ENCODE peak calls at places on chromosomes 5 and 9, in four cellular contexts. One of them, this sample, is unnamed.
A peak's percentile ranks its signal among the peaks of the same experiment; 100 is the strongest.

GRCh38 chr5:169080352-169080938 is 220.5 kb downstream of the SLIT3 start:
- DNase-seq in ovary: no peak
- DNase-seq in tibial nerve: no peak
- DNase-seq in SK-N-SH: no peak
- DNase-seq in this sample: no peak

GRCh38 chr9:79687131-79687447 is 115.3 kb downstream of the TLE4 start:
- DNase-seq in ovary: no peak
- DNase-seq in tibial nerve: no peak
- DNase-seq in SK-N-SH: no peak
- DNase-seq in this sample: no peak

GRCh38 chr9:133115604-133116345 is 5.3 kb downstream of the RALGDS start:
- DNase-seq in ovary: no peak
- DNase-seq in tibial nerve: no peak
- DNase-seq in SK-N-SH: no peak
- DNase-seq in this sample: no peak

GRCh38 chr5:112795944-112796678 is 58.4 kb downstream of the APC start:
- DNase-seq in tibial nerve: no peak
- DNase-seq in ovary: no peak
- DNase-seq in SK-N-SH: no peak
- DNase-seq in this sample: no peak

GRCh38 chr5:91151947-91152346 is 231.2 kb downstream of the ARRDC3 start:
- DNase-seq in SK-N-SH: no peak
- DNase-seq in ovary: no peak
- DNase-seq in tibial nerve: no peak
- DNase-seq in this sample: no peak

GRCh38 chr9:68651280-68651893 is 53.7 kb upstream of the PIP5K1B start:
- DNase-seq in SK-N-SH: no peak
- DNase-seq in tibial nerve: no peak
- DNase-seq in ovary: no peak
- DNase-seq in this sample: no peak

GRCh38 chr5:77957-78804 is 13.8 kb upstream of the PLEKHG4B start:
- DNase-seq in ovary: no peak
- DNase-seq in SK-N-SH: peak; percentile 70
- DNase-seq in tibial nerve: no peak
- DNase-seq in this sample: no peak

GRCh38 chr9:70113403-70114022 is 69.9 kb downstream of the MAMDC2 start:
- DNase-seq in SK-N-SH: peak; percentile 47
- DNase-seq in ovary: peak; percentile 55
- DNase-seq in tibial nerve: peak; percentile 38
- DNase-seq in this sample: no peak

GRCh38 chr5:173340451-173340850 is 12.2 kb upstream of the STC2 start:
- DNase-seq in ovary: no peak
- DNase-seq in tibial nerve: no peak
- DNase-seq in SK-N-SH: no peak
- DNase-seq in this sample: no peak

GRCh38 chr9:131480258-131480657 is 22.5 kb upstream of the POMT1 start:
- DNase-seq in ovary: no peak
- DNase-seq in SK-N-SH: no peak
- DNase-seq in tibial nerve: no peak
- DNase-seq in this sample: no peak

GRCh38 chr5:56090793-56091460 is 96.2 kb upstream of the IL6ST start:
- DNase-seq in tibial nerve: no peak
- DNase-seq in SK-N-SH: no peak
- DNase-seq in ovary: no peak
- DNase-seq in this sample: no peak

GRCh38 chr9:86096382-86096781 is 3.0 kb downstream of the GOLM1 start:
- DNase-seq in tibial nerve: no peak
- DNase-seq in ovary: no peak
- DNase-seq in SK-N-SH: no peak
- DNase-seq in this sample: no peak

GRCh38 chr9:103991698-103992097 is 102.4 kb upstream of the SMC2 start:
- DNase-seq in ovary: no peak
- DNase-seq in tibial nerve: no peak
- DNase-seq in SK-N-SH: no peak
- DNase-seq in this sample: no peak

GRCh38 chr9:103985082-103985481 is 109.0 kb upstream of the SMC2 start:
- DNase-seq in tibial nerve: no peak
- DNase-seq in ovary: no peak
- DNase-seq in SK-N-SH: no peak
- DNase-seq in this sample: no peak

GRCh38 chr9:103992938-103993595 is 101.0 kb upstream of the SMC2 start:
- DNase-seq in tibial nerve: no peak
- DNase-seq in SK-N-SH: no peak
- DNase-seq in ovary: no peak
- DNase-seq in this sample: no peak

GRCh38 chr9:103991001-103991400 is 103.1 kb upstream of the SMC2 start:
- DNase-seq in tibial nerve: no peak
- DNase-seq in SK-N-SH: no peak
- DNase-seq in ovary: no peak
- DNase-seq in this sample: no peak

GRCh38 chr9:103990311-103990710 is 103.8 kb upstream of the SMC2 start:
- DNase-seq in ovary: no peak
- DNase-seq in tibial nerve: no peak
- DNase-seq in SK-N-SH: no peak
- DNase-seq in this sample: no peak
- TF ChIP-seq EP300 in ovary: no peak
- TF ChIP-seq EP300 in tibial nerve: no peak
- TF ChIP-seq EP300 in SK-N-SH: no peak
- TF ChIP-seq EP300 in this sample: no peak

DNA sequence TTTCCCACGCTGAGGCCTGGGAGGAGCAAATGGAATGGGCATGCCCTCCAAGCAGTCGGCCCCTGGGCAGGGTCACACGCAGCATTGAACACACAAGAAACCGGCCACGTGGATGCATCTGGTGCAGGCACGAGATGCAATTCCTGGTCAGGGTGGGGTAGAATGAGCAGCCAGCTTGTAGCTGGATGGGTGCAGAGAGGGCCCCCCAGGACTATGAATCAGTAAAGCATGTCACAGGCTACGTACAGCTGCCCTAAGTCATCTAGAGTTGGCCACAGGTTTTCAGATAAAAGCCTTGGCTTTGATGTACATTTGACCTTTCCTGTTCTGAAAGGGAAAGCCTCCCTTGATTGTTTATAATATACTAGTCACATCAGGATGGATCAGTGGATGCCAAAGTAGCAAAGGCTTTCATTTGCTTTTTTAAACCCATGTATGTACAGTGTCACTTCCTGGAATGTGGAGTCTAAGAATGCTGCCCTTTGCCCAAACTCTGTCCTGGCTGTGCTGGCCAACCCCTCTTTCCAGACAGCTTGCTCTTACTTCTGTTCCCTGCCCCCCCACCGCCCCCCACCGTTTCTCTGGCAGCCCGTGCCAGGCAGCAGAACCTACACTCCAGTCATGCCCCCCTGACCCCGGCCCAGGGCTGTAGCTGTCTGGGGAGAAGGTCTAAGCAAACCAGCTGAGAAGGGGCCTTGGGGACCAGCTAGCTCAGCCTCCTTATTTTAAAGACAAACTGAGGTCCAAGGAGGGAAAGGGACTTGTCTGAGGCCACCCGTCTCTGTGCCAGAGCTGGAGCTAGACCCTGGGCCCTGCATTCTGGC is 169.2 kb downstream of the HSPA4 start:
- DNase-seq in tibial nerve: no peak
- DNase-seq in ovary: no peak
- DNase-seq in SK-N-SH: no peak
- DNase-seq in this sample: no peak
- TF ChIP-seq EP300 in tibial nerve: no peak
- TF ChIP-seq EP300 in ovary: no peak
- TF ChIP-seq EP300 in SK-N-SH: no peak
- TF ChIP-seq EP300 in this sample: no peak

GRCh38 chr5:76099286-76099702 is 16.1 kb downstream of the SV2C start:
- DNase-seq in tibial nerve: no peak
- DNase-seq in ovary: no peak
- DNase-seq in SK-N-SH: no peak
- DNase-seq in this sample: no peak
- TF ChIP-seq EP300 in tibial nerve: no peak
- TF ChIP-seq EP300 in ovary: no peak
- TF ChIP-seq EP300 in SK-N-SH: no peak
- TF ChIP-seq EP300 in this sample: no peak

GRCh38 chr5:72300590-72301339 is 19.3 kb downstream of the MRPS27 start:
- DNase-seq in tibial nerve: no peak
- DNase-seq in ovary: no peak
- DNase-seq in SK-N-SH: no peak
- DNase-seq in this sample: no peak
- TF ChIP-seq EP300 in tibial nerve: no peak
- TF ChIP-seq EP300 in ovary: no peak
- TF ChIP-seq EP300 in SK-N-SH: no peak
- TF ChIP-seq EP300 in this sample: no peak

GRCh38 chr5:126959188-126959587 is 71.2 kb downstream of the MARCHF3 start:
- DNase-seq in tibial nerve: no peak
- DNase-seq in SK-N-SH: no peak
- DNase-seq in ovary: no peak
- DNase-seq in this sample: no peak

GRCh38 chr5:126963822-126964375 is 66.5 kb downstream of the MARCHF3 start:
- DNase-seq in SK-N-SH: no peak
- DNase-seq in ovary: no peak
- DNase-seq in tibial nerve: no peak
- DNase-seq in this sample: no peak

GRCh38 chr5:126961128-126961527 is 69.2 kb downstream of the MARCHF3 start:
- DNase-seq in ovary: no peak
- DNase-seq in SK-N-SH: no peak
- DNase-seq in tibial nerve: no peak
- DNase-seq in this sample: no peak

GRCh38 chr5:126965061-126965475 is 65.3 kb downstream of the MARCHF3 start:
- DNase-seq in SK-N-SH: no peak
- DNase-seq in tibial nerve: no peak
- DNase-seq in ovary: no peak
- DNase-seq in this sample: no peak

GRCh38 chr5:126961702-126962101 is 68.7 kb downstream of the MARCHF3 start:
- DNase-seq in SK-N-SH: no peak
- DNase-seq in tibial nerve: no peak
- DNase-seq in ovary: no peak
- DNase-seq in this sample: no peak
- TF ChIP-seq EP300 in SK-N-SH: no peak
- TF ChIP-seq EP300 in tibial nerve: no peak
- TF ChIP-seq EP300 in ovary: no peak
- TF ChIP-seq EP300 in this sample: no peak

DNA sequence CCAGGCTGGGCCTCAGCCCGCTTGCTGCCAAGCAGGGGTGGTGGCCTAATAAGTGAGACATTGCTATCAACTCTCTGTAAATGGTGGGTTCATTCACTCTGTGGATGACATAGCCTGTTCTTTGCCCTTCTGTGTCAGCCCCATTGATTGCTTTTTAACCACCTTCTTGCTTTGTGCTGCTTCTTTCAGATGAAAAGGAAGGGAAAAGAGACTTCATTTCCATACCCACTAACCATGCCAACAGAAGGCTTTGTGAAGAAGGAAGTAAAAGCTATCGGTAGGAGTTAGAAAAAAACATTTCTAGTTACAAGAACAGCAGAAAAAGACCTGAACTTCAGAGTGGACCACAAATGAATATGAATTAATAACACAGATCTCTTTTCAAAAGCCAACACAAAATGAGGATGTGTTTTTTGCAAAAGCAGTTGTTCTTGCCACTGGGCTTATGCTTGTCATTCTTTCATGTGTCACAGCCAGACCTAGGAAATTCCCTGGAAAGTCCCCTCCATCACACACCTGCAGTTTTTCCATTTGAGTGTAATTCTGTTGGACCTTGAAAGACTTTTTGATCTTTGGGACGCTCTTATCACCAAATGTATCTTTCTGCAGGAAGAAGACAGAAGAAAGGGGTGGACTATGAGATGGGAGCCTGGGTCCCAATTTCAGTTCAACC is 507.8 kb downstream of the CCDC171 start:
- DNase-seq in ovary: no peak
- DNase-seq in SK-N-SH: no peak
- DNase-seq in tibial nerve: no peak
- DNase-seq in this sample: no peak
- TF ChIP-seq EP300 in ovary: no peak
- TF ChIP-seq EP300 in SK-N-SH: no peak
- TF ChIP-seq EP300 in tibial nerve: no peak
- TF ChIP-seq EP300 in this sample: no peak

GRCh38 chr5:167524941-167525485 is 766.4 kb upstream of the WWC1 start:
- DNase-seq in tibial nerve: no peak
- DNase-seq in ovary: no peak
- DNase-seq in SK-N-SH: no peak
- DNase-seq in this sample: no peak
- TF ChIP-seq EP300 in tibial nerve: no peak
- TF ChIP-seq EP300 in ovary: no peak
- TF ChIP-seq EP300 in SK-N-SH: no peak
- TF ChIP-seq EP300 in this sample: no peak

GRCh38 chr5:176553260-176554085 is 4.3 kb downstream of the CDHR2 start:
- DNase-seq in ovary: no peak
- DNase-seq in tibial nerve: no peak
- DNase-seq in SK-N-SH: no peak
- DNase-seq in this sample: no peak
- TF ChIP-seq EP300 in ovary: no peak
- TF ChIP-seq EP300 in tibial nerve: no peak
- TF ChIP-seq EP300 in SK-N-SH: no peak
- TF ChIP-seq EP300 in this sample: no peak

This sample was measured in suprapubic skin.